ENCODE peak calls at places on chromosomes 5 and 9, in ten cellular contexts. B, W, M, I, K, L, V, H, O and Z are unnamed samples.

GRCh38 chr5:159337291-159337974 is 7.1 kb upstream of the IL12B start:
- DNase-seq in B (no peak), W (no peak), M (no peak), I (peak; percentile 73), K (no peak), L (no peak), V (peak; percentile 91), H (no peak), O (no peak), Z (peak; percentile 89)

GRCh38 chr9:12818431-12819000 is 43.7 kb downstream of the LURAP1L start:
- DNase-seq in B (no peak), W (no peak), M (no peak), I (peak; percentile 34), K (peak; percentile 32), L (peak; percentile 55), V (peak; percentile 78), H (no peak), O (no peak), Z (peak; percentile 77)

GRCh38 chr5:157473383-157474370 is 13.7 kb downstream of the NIPAL4 start:
- DNase-seq in B (no peak), W (no peak), M (no peak), I (peak; percentile 87), K (no peak), L (no peak), V (peak; percentile 81), H (no peak), O (no peak), Z (peak; percentile 70)

GRCh38 chr5:5688925-5689310 is 266.4 kb downstream of the ICE1 start:
- DNase-seq in B (no peak), W (no peak), M (no peak), I (no peak), K (no peak), L (no peak), V (no peak), H (no peak), O (no peak), Z (no peak)

GRCh38 chr5:89229331-89230070 is 346.5 kb upstream of the MEF2C start:
- DNase-seq in B (no peak), W (no peak), M (no peak), I (no peak), K (no peak), L (no peak), V (no peak), H (no peak), O (no peak), Z (no peak)

GRCh38 chr5:79357401-79357800 is 121.5 kb downstream of the JMY start:
- DNase-seq in B (no peak), W (no peak), M (no peak), I (peak; percentile 35), K (no peak), L (no peak), V (peak; percentile 14), H (no peak), O (no peak), Z (peak; percentile 4)

GRCh38 chr5:124819201-124819600 is 72.8 kb upstream of the ZNF608 start:
- DNase-seq in B (no peak), W (no peak), M (no peak), I (no peak), K (no peak), L (no peak), V (no peak), H (no peak), O (no peak), Z (no peak)

GRCh38 chr9:2764371-2764770 is 47.1 kb downstream of the KCNV2 start:
- DNase-seq in B (no peak), W (no peak), M (no peak), I (peak; percentile 31), K (no peak), L (no peak), V (peak; percentile 66), H (no peak), O (no peak), Z (peak; percentile 45)

GRCh38 chr5:113340537-113340936 is 94.3 kb downstream of the TSSK1B start:
- DNase-seq in B (no peak), W (peak; percentile 49), M (peak; percentile 8), I (no peak), K (no peak), L (no peak), V (no peak), H (peak; percentile 11), O (no peak), Z (no peak)

GRCh38 chr9:77304543-77304942 is 127.2 kb downstream of the VPS13A start:
- DNase-seq in B (no peak), W (no peak), M (no peak), I (peak; percentile 11), K (no peak), L (no peak), V (no peak), H (no peak), O (no peak), Z (no peak)

GRCh38 chr9:3750311-3750710 is 224.5 kb upstream of the RFX3 start:
- DNase-seq in B (no peak), W (no peak), M (no peak), I (no peak), K (no peak), L (no peak), V (no peak), H (no peak), O (no peak), Z (no peak)

GRCh38 chr5:160479926-160480325 is 58.3 kb downstream of the PTTG1 start:
- DNase-seq in B (no peak), W (peak; percentile 47), M (no peak), I (peak; percentile 84), K (no peak), L (no peak), V (peak; percentile 83), H (no peak), O (no peak), Z (peak; percentile 74)

GRCh38 chr5:62197697-62198096 is 108.3 kb upstream of the KIF2A start:
- DNase-seq in B (no peak), W (no peak), M (no peak), I (no peak), K (no peak), L (no peak), V (no peak), H (no peak), O (no peak), Z (no peak)

GRCh38 chr9:89923961-89924504 is 319.2 kb downstream of the GADD45G start:
- DNase-seq in B (no peak), W (no peak), M (no peak), I (no peak), K (no peak), L (peak; percentile 42), V (peak; percentile 48), H (no peak), O (no peak), Z (peak; percentile 33)

GRCh38 chr5:73625905-73626811 is at the start of gene ARHGEF28:
- DNase-seq in B (no peak), W (peak; percentile 47), M (peak; percentile 82), I (peak; percentile 28), K (peak; percentile 66), L (peak; percentile 77), V (peak; percentile 58), H (peak; percentile 92), O (peak; percentile 72), Z (peak; percentile 40)

GRCh38 chr5:126837907-126838539 is 61.1 kb downstream of the LMNB1 start:
- DNase-seq in B (no peak), W (peak; percentile 54), M (no peak), I (peak; percentile 53), K (no peak), L (no peak), V (no peak), H (no peak), O (no peak), Z (no peak)

GRCh38 chr5:93621340-93621872 is 38.4 kb downstream of the NR2F1 start:
- DNase-seq in B (no peak), W (peak; percentile 75), M (peak; percentile 83), I (peak; percentile 70), K (peak; percentile 72), L (peak; percentile 70), V (peak; percentile 92), H (peak; percentile 88), O (peak; percentile 87), Z (peak; percentile 86)

GRCh38 chr9:36780186-36780585 is 207.5 kb downstream of the MELK start:
- DNase-seq in B (no peak), W (no peak), M (no peak), I (no peak), K (no peak), L (no peak), V (no peak), H (no peak), O (no peak), Z (no peak)

GRCh38 chr9:126146254-126147145 is 180.1 kb upstream of the MVB12B start:
- DNase-seq in B (no peak), W (peak; percentile 48), M (peak; percentile 87), I (no peak), K (peak; percentile 92), L (peak; percentile 78), V (no peak), H (peak; percentile 45), O (peak; percentile 75), Z (no peak)

GRCh38 chr5:134529460-134529859 is 4.0 kb downstream of the JADE2 start:
- DNase-seq in B (no peak), W (no peak), M (no peak), I (no peak), K (no peak), L (no peak), V (no peak), H (no peak), O (no peak), Z (no peak)
- H4K20me1 ChIP-seq in B (no peaks in the 10 kb centered on the region), W (no peaks in the 10 kb centered on the region), M (no peaks in the 10 kb centered on the region), I (peaks cover 51% of the 10 kb centered on the region), K (no peaks in the 10 kb centered on the region), L (peaks cover 61% of the 10 kb centered on the region), V (no peaks in the 10 kb centered on the region), H (peaks cover 67% of the 10 kb centered on the region), O (no peaks in the 10 kb centered on the region), Z (peaks cover 49% of the 10 kb centered on the region)

GRCh38 chr9:135269912-135270630 is 182.6 kb downstream of the OLFM1 start:
- DNase-seq in B (no peak), W (no peak), M (no peak), I (no peak), K (no peak), L (no peak), V (no peak), H (no peak), O (no peak), Z (no peak)
- H2AFZ ChIP-seq in B (no peak overlapping the region), W (no peak overlapping the region), M (no peak overlapping the region), I (no peak overlapping the region), K (no peak overlapping the region), L (no peak overlapping the region), V (no peak overlapping the region), H (no peak overlapping the region), O (peak overlapping the region; percentile 38), Z (no peak overlapping the region)

DNA sequence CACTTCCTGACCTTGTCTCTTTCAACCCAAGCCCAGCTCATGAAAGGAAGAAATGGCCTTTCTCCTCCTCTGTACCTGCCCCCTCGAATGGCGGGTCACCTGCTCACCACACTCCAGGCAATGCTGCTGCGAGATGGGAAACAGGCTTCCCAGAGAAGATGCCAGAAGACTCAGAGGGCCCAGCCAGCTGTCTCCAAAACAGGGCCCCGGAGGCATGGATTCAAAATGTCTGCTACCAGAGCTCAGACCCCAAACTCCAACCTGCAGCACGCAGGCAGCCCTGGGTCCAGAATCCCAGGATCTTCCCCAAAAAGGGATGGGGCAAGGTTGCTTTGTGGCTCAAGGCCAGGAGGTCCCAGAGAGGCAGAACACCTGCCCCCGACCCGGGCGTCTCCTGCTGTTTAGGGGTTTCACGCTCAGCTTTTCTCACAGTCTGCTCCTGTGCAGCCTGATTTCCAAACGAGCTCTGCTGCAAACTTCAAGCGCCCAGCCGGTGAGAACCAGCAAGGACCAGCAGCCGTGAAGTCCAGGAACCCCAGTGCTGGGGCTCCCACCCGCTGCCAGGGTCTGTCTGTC is 42.5 kb downstream of the VAV2 start:
- DNase-seq in B (no peak), W (no peak), M (no peak), I (no peak), K (no peak), L (no peak), V (no peak), H (no peak), O (no peak), Z (no peak)
- H4K20me1 ChIP-seq in B (peaks cover 3% of the 10 kb centered on the region), W (no peaks in the 10 kb centered on the region), M (peaks cover 87% of the 10 kb centered on the region), I (peaks cover 76% of the 10 kb centered on the region), K (peaks cover 4% of the 10 kb centered on the region), L (peaks cover 47% of the 10 kb centered on the region), V (no peaks in the 10 kb centered on the region), H (peaks cover 78% of the 10 kb centered on the region), O (peaks cover 22% of the 10 kb centered on the region), Z (peaks cover 97% of the 10 kb centered on the region)

GRCh38 chr9:6785682-6786081 is 27.9 kb downstream of the KDM4C start:
- DNase-seq in B (no peak), W (no peak), M (no peak), I (no peak), K (no peak), L (no peak), V (no peak), H (no peak), O (no peak), Z (no peak)
- H2AFZ ChIP-seq in B (no peak overlapping the region), W (no peak overlapping the region), M (no peak overlapping the region), I (no peak overlapping the region), K (no peak overlapping the region), L (no peak overlapping the region), V (no peak overlapping the region), H (no peak overlapping the region), O (no peak overlapping the region), Z (no peak overlapping the region)